ENCODE peak calls at places on chromosomes 13 and 19, in six cellular contexts. One of them, this sample, is unnamed.

GRCh38 chr13:32582281-32582680 is 4.0 kb upstream of the PDS5B start:
- DNase-seq in HS-27A: no peak
- DNase-seq in ovary: no peak
- DNase-seq in AG20443: no peak
- DNase-seq in T-helper 9 cell: no peak
- DNase-seq in NCI-H1048: no peak
- DNase-seq in this sample: no peak

GRCh38 chr19:41934849-41935374 is 6.7 kb upstream of the ERFL start:
- DNase-seq in HS-27A: no peak
- DNase-seq in ovary: peak; percentile 61
- DNase-seq in AG20443: peak; percentile 83
- DNase-seq in T-helper 9 cell: peak; percentile 73
- DNase-seq in NCI-H1048: no peak
- DNase-seq in this sample: peak; percentile 57

GRCh38 chr19:38848299-38849146 is 1.3 kb downstream of the HNRNPL start:
- DNase-seq in HS-27A: no peak
- DNase-seq in ovary: no peak
- DNase-seq in AG20443: no peak
- DNase-seq in T-helper 9 cell: no peak
- DNase-seq in NCI-H1048: no peak
- DNase-seq in this sample: no peak

GRCh38 chr13:97280478-97280877 is 58.3 kb downstream of the MBNL2 start:
- DNase-seq in HS-27A: no peak
- DNase-seq in ovary: no peak
- DNase-seq in AG20443: no peak
- DNase-seq in T-helper 9 cell: no peak
- DNase-seq in NCI-H1048: no peak
- DNase-seq in this sample: no peak

GRCh38 chr13:47945738-47946137 is 55.3 kb downstream of the SUCLA2 start:
- DNase-seq in HS-27A: no peak
- DNase-seq in ovary: no peak
- DNase-seq in AG20443: peak; percentile 16
- DNase-seq in T-helper 9 cell: no peak
- DNase-seq in NCI-H1048: no peak
- DNase-seq in this sample: no peak

GRCh38 chr19:2179095-2179494 is 15.4 kb downstream of the DOT1L start:
- DNase-seq in HS-27A: no peak
- DNase-seq in ovary: no peak
- DNase-seq in AG20443: no peak
- DNase-seq in T-helper 9 cell: no peak
- DNase-seq in NCI-H1048: no peak
- DNase-seq in this sample: no peak

GRCh38 chr13:102772042-102772425 is 1.6 kb downstream of the TEX30 start:
- DNase-seq in HS-27A: no peak
- DNase-seq in ovary: no peak
- DNase-seq in AG20443: no peak
- DNase-seq in T-helper 9 cell: no peak
- DNase-seq in NCI-H1048: no peak
- DNase-seq in this sample: no peak

GRCh38 chr19:33472696-33473624 is 48.6 kb downstream of the PEPD start:
- DNase-seq in HS-27A: peak; percentile 24
- DNase-seq in ovary: peak; percentile 15
- DNase-seq in AG20443: peak; percentile 91
- DNase-seq in T-helper 9 cell: no peak
- DNase-seq in NCI-H1048: no peak
- DNase-seq in this sample: no peak

GRCh38 chr19:38386300-38386967 is 1.4 kb downstream of the GGN start:
- DNase-seq in HS-27A: no peak
- DNase-seq in ovary: peak; percentile 45
- DNase-seq in AG20443: no peak
- DNase-seq in T-helper 9 cell: no peak
- DNase-seq in NCI-H1048: no peak
- DNase-seq in this sample: no peak

GRCh38 chr13:83845121-83845520 is 37.2 kb downstream of the SLITRK1 start:
- DNase-seq in HS-27A: no peak
- DNase-seq in ovary: no peak
- DNase-seq in AG20443: no peak
- DNase-seq in T-helper 9 cell: no peak
- DNase-seq in NCI-H1048: no peak
- DNase-seq in this sample: no peak

GRCh38 chr19:51507640-51508058 is 6.0 kb upstream of the SIGLEC12 start:
- DNase-seq in HS-27A: no peak
- DNase-seq in ovary: no peak
- DNase-seq in AG20443: no peak
- DNase-seq in T-helper 9 cell: no peak
- DNase-seq in NCI-H1048: no peak
- DNase-seq in this sample: no peak

GRCh38 chr13:77815330-77815729 is 103.3 kb downstream of the EDNRB start:
- DNase-seq in HS-27A: no peak
- DNase-seq in ovary: no peak
- DNase-seq in AG20443: no peak
- DNase-seq in T-helper 9 cell: no peak
- DNase-seq in NCI-H1048: no peak
- DNase-seq in this sample: no peak

GRCh38 chr13:45362939-45363338 is 22.0 kb upstream of the TPT1 start:
- DNase-seq in HS-27A: no peak
- DNase-seq in ovary: no peak
- DNase-seq in AG20443: no peak
- DNase-seq in T-helper 9 cell: no peak
- DNase-seq in NCI-H1048: no peak
- DNase-seq in this sample: no peak

GRCh38 chr19:35307990-35308389 is 16.0 kb downstream of the MAG start:
- DNase-seq in HS-27A: no peak
- DNase-seq in ovary: peak; percentile 75
- DNase-seq in AG20443: no peak
- DNase-seq in T-helper 9 cell: no peak
- DNase-seq in NCI-H1048: no peak
- DNase-seq in this sample: no peak

GRCh38 chr19:41386442-41386841 is 10.1 kb downstream of the TMEM91 start:
- DNase-seq in HS-27A: no peak
- DNase-seq in ovary: peak; percentile 85
- DNase-seq in AG20443: no peak
- DNase-seq in T-helper 9 cell: no peak
- DNase-seq in NCI-H1048: no peak
- DNase-seq in this sample: no peak

This sample was measured in activated effector memory CD4-positive, alpha-beta T cell treated with Interleukin-2 at 50 U/mL for 16 hours.